ENCODE peak calls at places on chromosomes 7 and 10, in nine cellular contexts. O, M, T, G, R, U, Y, P and S are unnamed samples.

GRCh38 chr10:48604408-48605263 is at the start of gene ARHGAP22:
- DNase-seq in P (peak; percentile 70), U (no peak), G (peak; percentile 32), Y (peak; percentile 29), T (peak; percentile 73), R (peak; percentile 27), M (peak; percentile 59), O (peak; percentile 92), S (peak; percentile 64)

GRCh38 chr10:93181929-93182327 is 108.2 kb downstream of the CYP26A1 start:
- DNase-seq in G (no peak), U (no peak), O (no peak), P (no peak), T (no peak), Y (no peak), M (no peak), R (no peak), S (no peak)

GRCh38 chr10:42999385-43000020 is 77.4 kb upstream of the RET start:
- DNase-seq in Y (no peak), O (no peak), R (no peak), P (no peak), U (no peak), M (no peak), G (no peak), T (no peak), S (no peak)

GRCh38 chr7:129855234-129855673 is 97.5 kb downstream of the UBE2H start:
- DNase-seq in R (no peak), G (no peak), U (no peak), M (no peak), T (no peak), P (no peak), Y (no peak), O (no peak), S (no peak)

GRCh38 chr7:6294839-6295238 is 22.4 kb upstream of the CYTH3 start:
- DNase-seq in G (no peak), M (no peak), O (no peak), R (no peak), Y (no peak), P (no peak), T (peak; percentile 24), U (no peak), S (no peak)

GRCh38 chr7:100676501-100677306 is 3.2 kb downstream of the GNB2 start:
- DNase-seq in T (no peak), P (peak; percentile 74), U (no peak), O (peak; percentile 78), Y (peak; percentile 15), R (no peak), G (no peak), M (peak; percentile 51), S (peak; percentile 69)

GRCh38 chr7:38977658-38978057 is at the start of gene POU6F2:
- DNase-seq in Y (no peak), M (no peak), G (no peak), U (no peak), O (no peak), P (no peak), R (no peak), T (no peak), S (no peak)

GRCh38 chr10:28054211-28054888 is 55.5 kb upstream of the ODAD2 start:
- DNase-seq in P (no peak), U (no peak), G (no peak), Y (no peak), M (no peak), T (no peak), R (no peak), O (no peak), S (no peak)

GRCh38 chr7:101171442-101171837 is 6.1 kb upstream of the VGF start:
- DNase-seq in M (no peak), O (no peak), P (no peak), R (peak; percentile 46), T (no peak), Y (no peak), G (no peak), U (no peak), S (no peak)

GRCh38 chr7:39453743-39454355 is 112.4 kb upstream of the YAE1 start:
- DNase-seq in M (no peak), Y (peak; percentile 62), T (peak; percentile 25), R (peak; percentile 74), P (no peak), U (peak; percentile 43), G (peak; percentile 16), O (no peak), S (no peak)

GRCh38 chr7:50552139-50552538 is 13.1 kb downstream of the DDC start:
- DNase-seq in U (no peak), O (no peak), M (no peak), T (no peak), R (no peak), G (no peak), P (peak; percentile 2), Y (no peak), S (no peak)

GRCh38 chr10:69327463-69328345 is 49.4 kb downstream of the HK1 start:
- DNase-seq in G (no peak), R (peak; percentile 76), P (peak; percentile 93), O (no peak), M (peak; percentile 47), T (no peak), U (peak; percentile 77), Y (peak; percentile 75), S (peak; percentile 90)

GRCh38 chr10:33376976-33377657 is 42.6 kb upstream of the NRP1 start:
- DNase-seq in U (no peak), G (no peak), Y (no peak), O (no peak), M (no peak), P (no peak), R (no peak), T (no peak), S (no peak)

GRCh38 chr10:61937631-61938284 is 36.3 kb downstream of the ARID5B start:
- DNase-seq in U (no peak), Y (no peak), M (no peak), O (no peak), T (no peak), R (no peak), P (no peak), G (no peak), S (no peak)

DNA sequence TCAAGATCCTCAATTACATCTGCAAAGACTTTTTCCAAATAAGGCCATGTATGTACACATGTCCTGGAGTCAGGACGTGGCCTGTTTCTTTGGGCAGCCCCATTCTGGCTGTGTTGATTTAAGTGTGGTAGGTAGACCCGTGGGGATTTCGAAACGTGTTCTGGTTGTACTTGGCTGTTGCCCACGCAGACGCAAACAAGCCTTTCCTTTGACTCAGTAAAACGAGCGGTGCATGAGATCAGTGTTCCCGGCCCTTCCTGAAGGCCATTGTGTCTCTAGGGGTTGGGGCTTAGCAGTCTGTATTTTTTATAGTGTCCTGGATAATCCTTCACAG is 64.8 kb upstream of the DNAJB6 start:
- DNase-seq in U (peak; percentile 76), P (peak; percentile 94), Y (peak; percentile 54), T (no peak), G (peak; percentile 88), R (no peak), O (no peak), M (peak; percentile 65), S (no peak)
- TF ChIP-seq POLR2A in U (no peak), P (no peak), Y (no peak), T (no peak), G (no peak), R (no peak), O (no peak), M (no peak), S (no peak)

GRCh38 chr10:58932821-58933314 is 243.6 kb upstream of the PHYHIPL start:
- DNase-seq in O (no peak), Y (no peak), T (no peak), G (no peak), R (no peak), U (no peak), M (no peak), P (no peak), S (no peak)
- TF ChIP-seq EP300 in O (no peak), Y (no peak), T (no peak), G (no peak), R (no peak), U (no peak), M (no peak), P (no peak), S (no peak)

GRCh38 chr10:51920672-51921071 is 221.3 kb upstream of the CSTF2T start:
- DNase-seq in Y (no peak), G (no peak), U (no peak), O (no peak), T (no peak), M (no peak), R (no peak), P (no peak), S (no peak)

GRCh38 chr10:51924359-51924758 is 225.0 kb upstream of the CSTF2T start:
- DNase-seq in Y (no peak), O (no peak), G (no peak), M (no peak), P (no peak), U (no peak), R (no peak), T (no peak), S (no peak)

GRCh38 chr10:51918451-51918850 is 219.1 kb upstream of the CSTF2T start:
- DNase-seq in Y (no peak), T (no peak), G (no peak), R (no peak), U (no peak), O (no peak), M (no peak), P (no peak), S (no peak)

GRCh38 chr10:51915031-51915542 is 215.7 kb upstream of the CSTF2T start:
- DNase-seq in R (no peak), O (no peak), M (no peak), U (no peak), G (no peak), T (no peak), P (no peak), Y (no peak), S (no peak)

GRCh38 chr10:51918921-51919325 is 219.5 kb upstream of the CSTF2T start:
- DNase-seq in P (no peak), O (no peak), R (no peak), G (no peak), Y (no peak), U (no peak), M (no peak), T (no peak), S (no peak)
- TF ChIP-seq POLR2A in P (no peak), O (no peak), R (no peak), G (no peak), Y (no peak), U (no peak), M (no peak), T (no peak), S (no peak)

GRCh38 chr7:42237162-42237821 is at the start of gene GLI3:
- DNase-seq in M (peak; percentile 90), U (peak; percentile 58), G (peak; percentile 85), T (peak; percentile 60), Y (peak; percentile 70), R (peak; percentile 59), P (peak; percentile 98), O (peak; percentile 90), S (peak; percentile 95)
- TF ChIP-seq EP300 in M (peak; percentile 24), U (no peak), G (peak; percentile 87), T (no peak), Y (no peak), R (no peak), P (no peak), O (no peak), S (no peak)

GRCh38 chr7:137870684-137871083 is 23.9 kb upstream of the DGKI start:
- DNase-seq in Y (no peak), O (no peak), M (no peak), R (no peak), P (no peak), T (no peak), G (no peak), U (no peak), S (no peak)
- TF ChIP-seq POLR2A in Y (no peak), O (no peak), M (no peak), R (no peak), P (no peak), T (no peak), G (no peak), U (no peak), S (no peak)